ENCODE peak calls at places on chromosomes 6 and 20, in four cellular contexts. E, M, C and D are unnamed samples.

GRCh38 chr20:37670426-37670825 is 23.4 kb upstream of the CTNNBL1 start:
- DNase-seq in E (no peak), M (no peak), C (no peak), D (no peak)

GRCh38 chr6:25177629-25178028 is 101.5 kb upstream of the CARMIL1 start:
- DNase-seq in C (no peak), M (no peak), E (no peak), D (no peak)

GRCh38 chr6:146357578-146358340 is 185.9 kb upstream of the RAB32 start:
- DNase-seq in E (peak), C (no peak), M (no peak), D (no peak)

GRCh38 chr6:37547564-37548061 is 47.9 kb upstream of the CCDC167 start:
- DNase-seq in M (no peak), E (no peak), C (no peak), D (no peak)

GRCh38 chr6:21294144-21294543 is 299.4 kb upstream of the SOX4 start:
- DNase-seq in E (no peak), C (no peak), M (no peak), D (no peak)

GRCh38 chr6:153150767-153151440 is 19.8 kb upstream of the RGS17 start:
- DNase-seq in C (no peak), M (no peak), E (no peak), D (no peak)

GRCh38 chr20:58433759-58434158 is 44.7 kb downstream of the VAPB start:
- DNase-seq in C (peak), M (no peak), E (no peak), D (no peak)

GRCh38 chr20:7967199-7967844 is 27.1 kb upstream of the HAO1 start:
- DNase-seq in C (no peak), E (no peak), M (no peak), D (no peak)

GRCh38 chr20:2123720-2124119 is 22.1 kb downstream of the STK35 start:
- DNase-seq in C (no peak), E (no peak), M (no peak), D (no peak)

GRCh38 chr6:118632359-118632758 is 19.0 kb downstream of the CEP85L start:
- DNase-seq in C (no peak), E (no peak), M (no peak), D (no peak)

GRCh38 chr20:57409672-57410397 is 18.6 kb downstream of the RBM38 start:
- DNase-seq in C (peak), M (no peak), E (no peak), D (no peak)

GRCh38 chr6:110826236-110827129 is 11.2 kb upstream of the CDK19 start:
- DNase-seq in M (no peak), E (no peak), C (no peak), D (peak)

DNA sequence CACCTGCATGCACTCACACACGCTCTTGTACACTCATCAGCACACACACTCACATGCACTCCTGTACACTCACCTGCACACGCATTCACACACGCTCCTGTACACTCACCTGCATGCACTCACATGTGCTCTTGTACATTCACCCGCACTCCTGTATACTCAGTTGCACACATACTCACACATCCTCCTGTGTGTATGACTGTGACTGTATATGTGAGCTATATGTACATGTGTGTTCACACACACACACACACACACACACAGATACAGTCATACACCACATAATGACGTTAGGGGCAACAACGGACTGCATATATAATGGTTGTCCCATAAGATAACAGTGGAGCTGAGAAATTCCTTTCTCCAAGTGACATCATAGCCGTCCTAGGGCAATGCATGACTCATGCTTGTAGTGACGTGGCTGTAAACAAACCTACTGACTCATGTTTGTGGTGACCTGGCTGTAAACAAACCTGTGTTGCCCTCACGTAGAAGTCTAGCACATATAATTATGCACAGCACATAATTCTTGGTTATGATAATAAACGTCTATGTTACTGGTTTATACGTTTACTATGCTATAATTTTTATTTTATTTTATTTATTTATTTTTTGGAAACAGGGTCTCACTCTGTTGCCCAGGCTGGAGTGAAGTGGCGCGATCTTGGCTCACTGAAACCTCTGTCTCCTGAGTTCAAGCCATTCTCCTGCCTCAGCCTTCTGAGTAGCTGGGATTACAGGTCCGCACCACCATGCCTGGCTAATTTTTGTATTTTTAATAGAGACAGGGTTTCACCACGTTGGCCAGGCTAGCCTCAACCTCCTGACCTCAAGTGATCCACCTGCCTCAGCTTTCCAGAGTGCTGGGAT is 22.8 kb upstream of the TAF4 start:
- DNase-seq in M (no peak), E (no peak), C (peak), D (no peak)
- TF ChIP-seq SPI1 in M (no peak), E (no peak), C (no peak), D (no peak)

DNA sequence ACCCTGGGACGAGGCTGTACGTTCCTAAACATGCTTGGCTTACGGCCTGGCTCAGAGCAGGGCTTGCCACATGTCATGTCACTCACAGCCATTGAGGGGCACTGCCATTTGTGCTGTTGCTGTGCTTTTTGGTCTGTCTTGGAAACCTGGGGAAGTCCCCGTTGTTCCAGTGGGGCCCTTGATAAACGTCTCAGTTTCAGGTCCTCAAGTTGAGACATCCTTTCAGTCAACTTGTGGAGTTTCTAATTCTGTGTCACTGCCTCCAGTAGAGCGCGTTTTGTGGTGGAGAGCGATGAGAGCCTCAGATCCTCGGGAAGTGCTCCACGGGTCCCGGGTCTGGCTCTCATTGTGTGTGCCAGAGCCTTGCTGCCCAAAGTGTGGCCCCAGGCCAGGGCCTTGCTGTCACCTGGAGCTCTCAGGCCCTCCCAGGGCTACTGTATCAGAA is 43.0 kb upstream of the CCR6 start:
- DNase-seq in E (peak), C (peak), M (no peak), D (no peak)
- TF ChIP-seq SPI1 in E (peak), C (no peak), M (peak), D (no peak)

DNA sequence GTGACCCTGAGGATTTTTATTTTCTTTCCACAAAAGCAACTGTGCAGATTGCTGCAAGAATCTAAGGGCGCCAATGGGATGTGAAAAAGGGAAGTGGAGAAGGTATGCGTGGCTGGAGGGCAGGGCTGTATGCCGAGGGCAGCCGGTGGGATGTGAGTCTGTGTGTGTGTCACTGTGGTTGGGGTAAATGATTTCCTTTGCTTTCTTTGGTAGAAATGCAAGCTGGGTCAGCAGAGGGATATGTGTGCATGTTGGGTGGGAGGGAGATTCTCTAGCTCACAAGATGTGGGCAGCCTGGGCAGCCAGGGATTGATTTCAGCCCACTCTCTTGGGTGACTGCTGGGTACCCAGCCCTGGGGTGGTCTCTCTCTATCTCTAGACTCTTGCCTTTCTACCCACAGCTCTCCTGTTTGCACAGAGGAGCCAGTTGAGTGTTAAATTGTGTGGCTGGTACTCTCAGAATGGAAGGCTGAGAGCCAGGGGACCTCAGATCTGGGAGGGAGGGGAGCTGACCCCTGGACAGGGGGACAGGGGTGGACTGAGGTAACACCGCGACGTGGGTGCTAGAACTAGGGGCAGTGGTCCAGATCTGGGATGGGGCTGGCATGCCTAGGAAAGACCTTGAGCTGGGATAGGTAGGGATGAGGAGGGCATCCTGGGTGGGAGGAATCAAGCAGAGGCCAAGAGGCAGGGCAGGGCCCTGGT is 136.8 kb upstream of the RNF24 start:
- DNase-seq in E (peak), C (no peak), M (no peak), D (no peak)
- TF ChIP-seq SPI1 in E (peak), C (peak), M (peak), D (peak)

GRCh38 chr20:54611701-54612487 is 136.5 kb downstream of the DOK5 start:
- DNase-seq in M (no peak), E (no peak), C (no peak), D (no peak)
- TF ChIP-seq SPI1 in M (no peak), E (no peak), C (no peak), D (no peak)